ENCODE peak calls at places on chromosomes 12 and 14, in ten cellular contexts. R is A549, S is thyroid gland, J is K562, U is GM12891, C is IMR-90, P is lower leg skin, Z is heart left ventricle, G is esophagus squamous epithelium, T is ovary. K is an unnamed sample.

GRCh38 chr14:91419451-91419850 is 1.8 kb upstream of the CCDC88C start:
- DNase-seq in R (no peak), S (no peak), J (no peak), U (no peak), C (no peak), P (no peak), Z (no peak), G (no peak), T (no peak), K (no peak)

GRCh38 chr12:118120579-118121363 is 15.2 kb upstream of the PEBP1 start:
- DNase-seq in R (peak), S (peak), J (peak), U (peak), C (peak), P (peak), Z (peak), G (peak), T (peak), K (peak)

GRCh38 chr12:124559182-124560017 is 8.0 kb downstream of the NCOR2 start:
- DNase-seq in R (no peak), S (no peak), J (no peak), U (no peak), C (no peak), P (no peak), Z (no peak), G (no peak), T (no peak), K (no peak)

GRCh38 chr14:22622220-22622619 is 21.9 kb downstream of the OR6J1 start:
- DNase-seq in R (no peak), S (no peak), J (no peak), U (no peak), C (peak), P (no peak), Z (no peak), G (no peak), T (no peak), K (no peak)

GRCh38 chr12:98355322-98355721 is 160.1 kb upstream of the TMPO start:
- DNase-seq in R (peak), S (no peak), J (no peak), U (no peak), C (peak), P (no peak), Z (no peak), G (no peak), T (no peak), K (no peak)

GRCh38 chr12:127107744-127108143 is 1159.2 kb upstream of the TMEM132C start:
- DNase-seq in R (no peak), S (no peak), J (no peak), U (no peak), C (no peak), P (no peak), Z (no peak), G (no peak), T (no peak), K (no peak)

GRCh38 chr12:46386360-46386867 is 13.8 kb upstream of the SLC38A2 start:
- DNase-seq in R (no peak), S (no peak), J (no peak), U (no peak), C (peak), P (no peak), Z (no peak), G (no peak), T (no peak), K (no peak)

GRCh38 chr12:2259368-2259767 is 206.6 kb downstream of the CACNA1C start:
- DNase-seq in R (no peak), S (no peak), J (no peak), U (no peak), C (no peak), P (no peak), Z (no peak), G (no peak), T (no peak), K (no peak)

GRCh38 chr12:5716991-5717390 is 228.1 kb downstream of the ANO2 start:
- DNase-seq in R (no peak), S (no peak), J (no peak), U (no peak), C (no peak), P (no peak), Z (no peak), G (no peak), T (no peak), K (no peak)

GRCh38 chr12:107663277-107663676 is 22.3 kb upstream of the PWP1 start:
- DNase-seq in R (no peak), S (no peak), J (no peak), U (no peak), C (no peak), P (no peak), Z (no peak), G (no peak), T (no peak), K (no peak)

GRCh38 chr12:19792028-19792427 is 352.7 kb downstream of the AEBP2 start:
- DNase-seq in R (no peak), S (no peak), J (no peak), U (no peak), C (no peak), P (no peak), Z (no peak), G (no peak), T (no peak), K (no peak)

GRCh38 chr14:90510208-90510607 is 113.4 kb downstream of the CALM1 start:
- DNase-seq in R (no peak), S (peak), J (no peak), U (no peak), C (no peak), P (no peak), Z (no peak), G (no peak), T (no peak), K (no peak)

GRCh38 chr14:55881577-55882241 is 236.5 kb upstream of the PELI2 start:
- DNase-seq in R (no peak), S (no peak), J (no peak), U (no peak), C (peak), P (no peak), Z (no peak), G (no peak), T (no peak), K (no peak)

GRCh38 chr14:82067221-82067620 is 533.6 kb upstream of the SEL1L start:
- DNase-seq in R (no peak), S (no peak), J (no peak), U (no peak), C (no peak), P (no peak), Z (no peak), G (no peak), T (no peak), K (no peak)

GRCh38 chr12:104604070-104604994 is 147.6 kb downstream of the CHST11 start:
- DNase-seq in R (peak), S (peak), J (peak), U (peak), C (peak), P (peak), Z (peak), G (no peak), T (peak), K (peak)

GRCh38 chr12:107523760-107524558 is 161.6 kb upstream of the PWP1 start:
- DNase-seq in R (no peak), S (peak), J (no peak), U (no peak), C (no peak), P (peak), Z (no peak), G (no peak), T (no peak), K (no peak)

GRCh38 chr12:64039285-64039871 is 182.7 kb downstream of the KICS2 start:
- DNase-seq in R (no peak), S (peak), J (no peak), U (no peak), C (peak), P (no peak), Z (no peak), G (no peak), T (no peak), K (no peak)

GRCh38 chr12:1691123-1692007 is 495 bp downstream of the ADIPOR2 start:
- DNase-seq in R (peak), S (peak), J (peak), U (no peak), C (no peak), P (peak), Z (peak), G (no peak), T (no peak), K (peak)

GRCh38 chr12:22234561-22234960 is 99.9 kb downstream of the ST8SIA1 start:
- DNase-seq in R (no peak), S (no peak), J (no peak), U (no peak), C (peak), P (no peak), Z (no peak), G (no peak), T (no peak), K (no peak)

GRCh38 chr14:89032086-89032649 is 207.7 kb downstream of the TTC8 start:
- DNase-seq in R (no peak), S (no peak), J (peak), U (no peak), C (no peak), P (no peak), Z (no peak), G (no peak), T (no peak), K (no peak)

GRCh38 chr14:26394114-26394855 is 203.5 kb downstream of the NOVA1 start:
- DNase-seq in R (peak), S (no peak), J (no peak), U (no peak), C (peak), P (no peak), Z (no peak), G (no peak), T (no peak), K (no peak)

GRCh38 chr12:24133385-24133784 is 183.9 kb upstream of the SOX5 start:
- DNase-seq in R (no peak), S (no peak), J (no peak), U (no peak), C (no peak), P (no peak), Z (no peak), G (no peak), T (no peak), K (no peak)

GRCh38 chr12:42969357-42969756 is 379.8 kb upstream of the PRICKLE1 start:
- DNase-seq in R (no peak), S (no peak), J (no peak), U (no peak), C (no peak), P (no peak), Z (peak), G (no peak), T (no peak), K (no peak)

GRCh38 chr12:26810330-26810729 is 22.7 kb downstream of the ITPR2 start:
- DNase-seq in R (no peak), S (peak), J (no peak), U (no peak), C (peak), P (no peak), Z (peak), G (no peak), T (peak), K (no peak)

GRCh38 chr12:64237382-64237781 is 15.3 kb upstream of the KICS2 start:
- DNase-seq in R (no peak), S (no peak), J (no peak), U (no peak), C (no peak), P (no peak), Z (no peak), G (no peak), T (no peak), K (no peak)

GRCh38 chr12:47940773-47941474 is 22.5 kb upstream of the TMEM106C start:
- DNase-seq in R (no peak), S (no peak), J (no peak), U (no peak), C (no peak), P (peak), Z (no peak), G (no peak), T (no peak), K (no peak)

GRCh38 chr12:89949457-89950195 is 241.0 kb upstream of the ATP2B1 start:
- DNase-seq in R (peak), S (no peak), J (no peak), U (no peak), C (peak), P (no peak), Z (peak), G (no peak), T (no peak), K (no peak)

GRCh38 chr12:115872919-115873357 is 404.6 kb downstream of the MED13L start:
- DNase-seq in R (no peak), S (peak), J (no peak), U (no peak), C (no peak), P (no peak), Z (no peak), G (no peak), T (no peak), K (no peak)

GRCh38 chr14:69501362-69501964 is 16.9 kb downstream of the PLEKHD1 start:
- DNase-seq in R (no peak), S (peak), J (no peak), U (no peak), C (peak), P (no peak), Z (peak), G (no peak), T (peak), K (peak)

GRCh38 chr14:22838631-22839041 is 2.3 kb downstream of the MMP14 start:
- DNase-seq in R (no peak), S (no peak), J (no peak), U (no peak), C (peak), P (peak), Z (peak), G (no peak), T (peak), K (no peak)

GRCh38 chr12:26629864-26630263 is 203.1 kb downstream of the ITPR2 start:
- DNase-seq in R (no peak), S (no peak), J (no peak), U (no peak), C (peak), P (no peak), Z (no peak), G (no peak), T (no peak), K (no peak)

GRCh38 chr12:65923228-65923627 is 98.9 kb downstream of the HMGA2 start:
- DNase-seq in R (no peak), S (no peak), J (no peak), U (no peak), C (no peak), P (no peak), Z (no peak), G (no peak), T (no peak), K (no peak)
- TF ChIP-seq POLR2A in R (no peak), S (no peak), J (no peak), U (no peak), C (no peak), P (no peak), Z (no peak), G (no peak), T (no peak), K (no peak)

DNA sequence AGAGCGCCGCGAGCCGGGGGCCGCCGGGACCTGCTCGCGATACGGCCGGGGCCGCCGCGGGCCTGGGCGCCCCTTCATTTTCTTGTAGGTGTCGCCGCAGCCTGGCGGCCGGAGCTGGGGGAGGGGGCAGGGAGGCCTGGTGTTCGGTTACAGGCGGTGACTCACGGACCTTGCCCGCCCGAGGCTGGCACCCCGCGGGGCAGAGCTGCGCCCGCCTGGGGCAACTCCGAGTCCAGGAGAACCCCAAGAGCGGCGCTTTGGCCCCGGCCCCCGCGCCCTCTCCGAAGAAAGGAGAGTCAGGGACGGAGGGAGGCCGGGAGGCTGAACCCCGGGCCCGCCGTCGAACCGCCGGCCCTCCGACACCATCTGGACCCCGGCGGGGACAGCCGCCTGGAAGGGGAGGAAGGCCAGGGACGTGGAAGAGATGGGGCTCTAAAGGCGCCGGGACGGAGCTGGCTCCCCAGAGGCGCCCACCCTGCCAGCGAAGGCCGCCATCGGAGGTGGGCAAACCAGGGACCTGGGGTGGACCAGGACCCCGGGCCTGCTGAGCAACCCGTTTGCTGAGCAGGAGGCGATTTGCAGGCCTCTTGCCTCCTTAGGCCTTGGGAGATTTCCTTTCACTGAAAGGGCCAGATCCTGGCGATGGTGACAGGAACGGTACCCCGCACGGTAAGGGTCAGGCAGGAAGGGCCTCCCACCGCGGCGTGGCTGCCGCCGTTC is 828 bp upstream of the NUAK1 start:
- DNase-seq in R (peak), S (peak), J (no peak), U (peak), C (peak), P (peak), Z (peak), G (no peak), T (peak), K (peak)
- TF ChIP-seq POLR2A in R (peak), S (peak), J (no peak), U (no peak), C (no peak), P (no peak), Z (peak), G (no peak), T (peak), K (peak)

GRCh38 chr12:128823916-128824839 is at the start of gene SLC15A4:
- DNase-seq in R (peak), S (peak), J (peak), U (peak), C (peak), P (peak), Z (peak), G (peak), T (peak), K (peak)
- TF ChIP-seq POLR2A in R (peak), S (peak), J (peak), U (peak), C (peak), P (no peak), Z (peak), G (peak), T (peak), K (peak)

DNA sequence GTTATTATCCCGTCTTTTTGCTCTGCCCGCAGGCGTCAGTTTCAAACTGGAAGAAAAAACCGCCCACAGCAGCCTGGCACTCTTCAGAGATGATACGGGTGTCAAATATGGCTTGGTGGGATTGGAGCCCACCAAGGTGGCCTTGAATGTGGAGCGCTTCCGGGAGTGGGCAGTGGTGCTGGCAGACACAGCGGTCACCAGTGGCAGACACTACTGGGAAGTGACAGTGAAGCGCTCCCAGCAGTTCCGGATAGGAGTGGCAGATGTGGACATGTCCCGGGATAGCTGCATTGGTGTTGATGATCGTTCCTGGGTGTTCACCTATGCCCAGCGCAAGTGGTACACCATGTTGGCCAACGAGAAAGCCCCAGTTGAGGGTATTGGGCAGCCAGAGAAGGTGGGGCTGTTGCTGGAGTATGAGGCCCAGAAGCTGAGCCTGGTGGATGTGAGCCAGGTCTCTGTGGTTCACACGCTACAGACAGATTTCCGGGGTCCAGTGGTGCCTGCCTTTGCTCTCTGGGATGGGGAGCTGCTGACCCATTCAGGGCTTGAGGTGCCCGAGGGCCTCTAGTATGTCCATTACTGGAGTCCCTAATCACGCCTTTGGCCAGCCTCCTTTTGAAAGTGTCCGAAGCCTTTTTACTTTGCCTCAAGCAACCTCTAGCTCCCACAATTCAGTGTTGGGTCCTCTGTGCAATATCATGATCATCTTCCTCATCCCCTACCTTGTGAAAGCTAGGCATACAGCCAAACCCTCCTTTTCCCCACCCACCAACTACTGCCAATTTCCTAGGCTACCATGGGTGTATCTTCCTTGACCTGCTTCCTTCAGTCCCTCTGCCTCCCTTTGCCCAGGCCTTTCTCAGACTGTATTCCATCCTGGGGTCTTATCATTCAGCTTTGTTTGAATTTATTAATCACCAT is 891 bp downstream of the SPRYD4 start:
- DNase-seq in R (peak), S (peak), J (peak), U (no peak), C (no peak), P (no peak), Z (no peak), G (no peak), T (peak), K (peak)
- TF ChIP-seq POLR2A in R (no peak), S (no peak), J (no peak), U (no peak), C (no peak), P (no peak), Z (no peak), G (no peak), T (no peak), K (no peak)

DNA sequence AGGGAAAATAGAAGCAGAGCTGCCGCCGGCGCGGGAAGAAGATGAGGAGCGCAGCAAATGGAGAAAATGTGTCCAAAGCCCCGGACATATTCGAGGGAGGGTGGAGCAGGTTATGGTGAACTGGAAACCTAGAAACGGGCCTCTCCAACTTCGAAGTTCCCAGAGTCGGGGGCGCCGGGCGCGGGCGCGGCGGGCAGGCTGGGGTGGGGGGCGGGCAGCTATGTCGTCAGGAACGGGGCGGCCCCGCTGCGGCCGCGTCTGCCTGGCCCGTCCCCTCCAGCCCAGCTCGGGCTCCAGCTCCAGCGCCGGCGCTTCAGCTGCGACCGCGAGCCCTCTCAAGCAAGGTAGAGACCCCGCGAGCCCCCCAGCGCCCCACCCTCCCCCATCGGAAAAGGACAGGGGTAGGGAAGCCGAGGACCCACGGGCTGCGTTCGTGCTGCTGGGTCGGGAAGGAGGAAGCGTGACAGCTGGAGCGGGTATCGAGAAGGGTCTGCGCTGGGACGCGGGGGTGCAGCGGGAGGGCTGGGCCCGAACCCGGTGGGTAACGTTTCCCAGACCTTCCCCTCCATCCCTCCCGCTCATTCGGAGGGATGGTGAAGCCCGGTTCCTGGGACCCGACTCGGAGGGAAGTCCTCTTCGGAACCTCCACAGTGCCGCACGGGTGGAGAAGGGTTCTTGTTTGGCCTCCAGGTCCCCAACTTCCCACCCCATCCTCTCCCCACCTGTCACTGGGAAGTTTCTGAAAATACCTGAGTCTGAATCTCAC is 1.0 kb downstream of the DGKA start:
- DNase-seq in R (peak), S (peak), J (peak), U (no peak), C (peak), P (peak), Z (peak), G (no peak), T (peak), K (peak)
- TF ChIP-seq POLR2A in R (no peak), S (peak), J (no peak), U (no peak), C (no peak), P (no peak), Z (peak), G (no peak), T (peak), K (peak)

DNA sequence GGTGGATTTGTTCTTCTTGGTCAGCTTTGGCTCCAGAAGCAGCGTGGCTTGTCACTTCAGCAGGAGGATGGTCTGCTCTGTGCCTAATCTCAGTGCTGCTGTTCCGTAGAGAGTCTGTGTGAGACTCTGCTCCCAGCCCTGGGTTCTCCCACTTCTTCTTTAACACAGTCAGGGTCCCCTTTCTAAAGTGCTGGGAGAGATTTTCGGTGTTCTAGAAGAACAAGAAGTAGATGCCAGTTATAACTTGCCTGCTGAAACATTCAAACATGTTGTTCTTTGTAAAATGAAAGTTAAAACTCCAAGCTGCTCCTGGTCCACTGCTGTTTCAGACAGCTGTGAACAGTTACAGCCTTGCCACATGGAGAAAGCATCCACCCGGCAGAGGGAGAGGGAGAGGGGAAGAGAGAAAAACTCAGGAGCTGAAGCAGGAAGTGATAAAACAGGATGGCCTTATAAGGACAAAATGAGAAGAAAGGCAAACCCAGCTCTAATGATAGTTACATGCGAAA is 55.2 kb upstream of the CERS5 start:
- DNase-seq in R (no peak), S (peak), J (peak), U (no peak), C (peak), P (peak), Z (peak), G (no peak), T (peak), K (peak)
- TF ChIP-seq POLR2A in R (no peak), S (peak), J (peak), U (no peak), C (peak), P (no peak), Z (peak), G (no peak), T (peak), K (peak)

GRCh38 chr14:61178226-61179060 is 102.7 kb downstream of the TMEM30B start:
- DNase-seq in R (peak), S (no peak), J (no peak), U (no peak), C (peak), P (no peak), Z (no peak), G (no peak), T (no peak), K (no peak)
- TF ChIP-seq POLR2A in R (no peak), S (no peak), J (no peak), U (no peak), C (no peak), P (no peak), Z (no peak), G (no peak), T (no peak), K (no peak)

K was measured in gastrocnemius medialis.